ENCODE peak calls at places on chromosomes 5 and 9, in seven cellular contexts. E, G, N, D, U, H and L are unnamed samples.

GRCh38 chr9:132833451-132834130 is 44.5 kb downstream of the AK8 start:
- DNase-seq in U (no peak), D (no peak), G (no peak), N (no peak), E (peak), H (no peak), L (no peak)

GRCh38 chr5:96322217-96322616 is 110.8 kb downstream of the PCSK1 start:
- DNase-seq in H (no peak), N (no peak), E (no peak), G (no peak), D (no peak), U (no peak), L (no peak)

GRCh38 chr9:126533911-126534300 is 79.8 kb upstream of the LMX1B start:
- DNase-seq in E (no peak), U (no peak), D (no peak), G (no peak), H (no peak), N (no peak), L (no peak)

GRCh38 chr5:170470275-170470674 is 33.5 kb upstream of the KCNIP1 start:
- DNase-seq in U (no peak), E (no peak), G (no peak), H (no peak), N (no peak), D (no peak), L (no peak)

GRCh38 chr5:179289756-179290385 is 55.4 kb downstream of the ADAMTS2 start:
- DNase-seq in G (no peak), E (no peak), U (no peak), D (no peak), H (no peak), N (no peak), L (no peak)

GRCh38 chr9:107819772-107820171 is 330.2 kb upstream of the KLF4 start:
- DNase-seq in N (no peak), E (no peak), H (no peak), G (no peak), D (peak), U (no peak), L (no peak)

GRCh38 chr9:138078846-138079245 is 201.3 kb downstream of the CACNA1B start:
- DNase-seq in E (no peak), U (no peak), G (no peak), D (no peak), N (no peak), H (no peak), L (no peak)

GRCh38 chr9:135711881-135712280 is 9.9 kb downstream of the KCNT1 start:
- DNase-seq in U (no peak), D (no peak), G (no peak), H (no peak), N (no peak), E (no peak), L (no peak)